ENCODE peak calls at places on chromosomes 12 and 14, in eight cellular contexts. X, N, W, G, L, Y, K and Z are unnamed samples.

GRCh38 chr14:105292810-105293711 is 7.7 kb downstream of the BRF1 start:
- DNase-seq in X (no peak), N (no peak), W (no peak), G (no peak), L (no peak), Y (no peak), K (no peak), Z (no peak)

GRCh38 chr12:100128509-100128908 is 14.2 kb downstream of the BLTP3B start:
- DNase-seq in X (no peak), N (no peak), W (peak), G (peak), L (peak), Y (peak), K (no peak), Z (no peak)

GRCh38 chr12:122028165-122028591 is 6.5 kb downstream of the BCL7A start:
- DNase-seq in X (no peak), N (peak), W (peak), G (no peak), L (no peak), Y (no peak), K (no peak), Z (no peak)

GRCh38 chr12:113462117-113462774 is 9.4 kb downstream of the LHX5 start:
- DNase-seq in X (peak), N (peak), W (peak), G (peak), L (peak), Y (peak), K (peak), Z (peak)

GRCh38 chr12:47156167-47156736 is 76.5 kb upstream of the AMIGO2 start:
- DNase-seq in X (no peak), N (peak), W (no peak), G (no peak), L (no peak), Y (peak), K (no peak), Z (no peak)

GRCh38 chr14:25237845-25238244 is 187.9 kb upstream of the STXBP6 start:
- DNase-seq in X (no peak), N (peak), W (no peak), G (peak), L (peak), Y (peak), K (no peak), Z (no peak)

GRCh38 chr14:98808494-98809407 is 463.2 kb downstream of the BCL11B start:
- DNase-seq in X (no peak), N (no peak), W (no peak), G (no peak), L (no peak), Y (no peak), K (no peak), Z (no peak)

GRCh38 chr14:92224348-92224954 is 98.5 kb upstream of the SLC24A4 start:
- DNase-seq in X (no peak), N (peak), W (no peak), G (no peak), L (no peak), Y (peak), K (no peak), Z (no peak)

GRCh38 chr12:53122961-53123468 is 19.7 kb downstream of the SOAT2 start:
- DNase-seq in X (no peak), N (no peak), W (no peak), G (no peak), L (no peak), Y (peak), K (no peak), Z (no peak)

GRCh38 chr14:96806836-96807235 is 9.7 kb downstream of the VRK1 start:
- DNase-seq in X (no peak), N (no peak), W (no peak), G (no peak), L (peak), Y (no peak), K (no peak), Z (no peak)

GRCh38 chr12:57456145-57456700 is 1.1 kb downstream of the INHBE start:
- DNase-seq in X (no peak), N (peak), W (peak), G (peak), L (peak), Y (peak), K (no peak), Z (no peak)

GRCh38 chr14:69985456-69985855 is 106.2 kb downstream of the SMOC1 start:
- DNase-seq in X (no peak), N (no peak), W (no peak), G (no peak), L (no peak), Y (no peak), K (no peak), Z (no peak)

GRCh38 chr12:109449845-109450532 is 27.1 kb downstream of the KCTD10 start:
- DNase-seq in X (no peak), N (no peak), W (no peak), G (no peak), L (no peak), Y (no peak), K (no peak), Z (no peak)

GRCh38 chr12:19474147-19474546 is 34.9 kb downstream of the AEBP2 start:
- DNase-seq in X (no peak), N (no peak), W (no peak), G (no peak), L (no peak), Y (no peak), K (no peak), Z (no peak)

GRCh38 chr12:108663324-108664015 is 29.8 kb upstream of the SELPLG start:
- DNase-seq in X (no peak), N (no peak), W (no peak), G (no peak), L (no peak), Y (no peak), K (no peak), Z (no peak)

GRCh38 chr12:131432532-131433260 is 278.2 kb upstream of the SFSWAP start:
- DNase-seq in X (no peak), N (no peak), W (no peak), G (no peak), L (no peak), Y (peak), K (peak), Z (no peak)

GRCh38 chr12:117028254-117028653 is 71.0 kb downstream of the TESC start:
- DNase-seq in X (no peak), N (no peak), W (no peak), G (no peak), L (no peak), Y (no peak), K (peak), Z (no peak)

GRCh38 chr14:99357856-99358390 is 85.9 kb upstream of the BCL11B start:
- DNase-seq in X (no peak), N (no peak), W (no peak), G (peak), L (no peak), Y (no peak), K (no peak), Z (no peak)

GRCh38 chr14:104293851-104294627 is 155.7 kb downstream of the KIF26A start:
- DNase-seq in X (no peak), N (peak), W (no peak), G (no peak), L (no peak), Y (no peak), K (peak), Z (peak)